ENCODE peak calls at places on chromosomes 3 and 15, in four cellular contexts. L, I, X and Q are unnamed samples.

GRCh38 chr3:138944136-138944658 is 2.7 kb downstream of the FOXL2 start:
- DNase-seq in I (no peak), L (no peak), X (no peak), Q (peak; percentile 43)

GRCh38 chr3:104360038-104360437 is 1006.7 kb upstream of the ALCAM start:
- DNase-seq in L (no peak), X (no peak), I (no peak), Q (no peak)

GRCh38 chr3:38039899-38040261 is 872 bp downstream of the DLEC1 start:
- DNase-seq in X (no peak), L (no peak), I (no peak), Q (peak; percentile 89)

GRCh38 chr3:196988241-196989029 is 19.8 kb upstream of the PIGZ start:
- DNase-seq in X (no peak), L (no peak), I (peak; percentile 56), Q (no peak)

GRCh38 chr3:22886394-22886793 is 316.7 kb upstream of the UBE2E2 start:
- DNase-seq in L (no peak), X (no peak), I (no peak), Q (no peak)

GRCh38 chr3:108117245-108117644 is 26.4 kb upstream of the CD47 start:
- DNase-seq in X (no peak), L (peak; percentile 27), I (no peak), Q (no peak)

GRCh38 chr3:150635076-150635475 is 32.0 kb downstream of the SELENOT start:
- DNase-seq in I (no peak), X (no peak), L (no peak), Q (no peak)

GRCh38 chr15:41291065-41291631 is 41.2 kb downstream of the OIP5 start:
- DNase-seq in X (no peak), L (no peak), I (no peak), Q (peak; percentile 44)

GRCh38 chr3:65729553-65729952 is 309.2 kb downstream of the MAGI1 start:
- DNase-seq in I (no peak), X (no peak), L (no peak), Q (no peak)

GRCh38 chr15:36814708-36815107 is 235.3 kb downstream of the CDIN1 start:
- DNase-seq in L (peak; percentile 38), X (no peak), I (no peak), Q (no peak)

GRCh38 chr3:43365601-43366305 is 79.4 kb downstream of the SNRK start:
- DNase-seq in L (no peak), I (no peak), X (no peak), Q (no peak)

GRCh38 chr15:47582283-47582682 is 135.0 kb upstream of the SEMA6D start:
- DNase-seq in I (no peak), L (no peak), X (no peak), Q (no peak)

GRCh38 chr3:106348142-106348690 is 479.4 kb upstream of the CBLB start:
- DNase-seq in L (no peak), X (no peak), I (no peak), Q (no peak)

GRCh38 chr15:55791576-55792400 is 48.8 kb upstream of the PRTG start:
- DNase-seq in L (peak; percentile 63), X (no peak), I (no peak), Q (peak; percentile 86)

GRCh38 chr3:63400259-63400860 is 122.3 kb downstream of the SYNPR start:
- DNase-seq in I (no peak), L (peak; percentile 20), X (no peak), Q (no peak)

GRCh38 chr3:63656791-63657190 is 4.3 kb downstream of the SNTN start:
- DNase-seq in I (no peak), L (peak; percentile 21), X (no peak), Q (no peak)

GRCh38 chr3:180072786-180073185 is 36.0 kb upstream of the PEX5L start:
- DNase-seq in X (no peak), I (no peak), L (no peak), Q (no peak)

GRCh38 chr3:187946981-187947380 is 201.7 kb upstream of the BCL6 start:
- DNase-seq in L (no peak), X (no peak), I (no peak), Q (no peak)
- H3K4me1 ChIP-seq in L (peaks cover 5% of the 10 kb centered on the region), X (peaks cover 11% of the 10 kb centered on the region), I (no peaks in the 10 kb centered on the region), Q (peaks cover 1% of the 10 kb centered on the region)

DNA sequence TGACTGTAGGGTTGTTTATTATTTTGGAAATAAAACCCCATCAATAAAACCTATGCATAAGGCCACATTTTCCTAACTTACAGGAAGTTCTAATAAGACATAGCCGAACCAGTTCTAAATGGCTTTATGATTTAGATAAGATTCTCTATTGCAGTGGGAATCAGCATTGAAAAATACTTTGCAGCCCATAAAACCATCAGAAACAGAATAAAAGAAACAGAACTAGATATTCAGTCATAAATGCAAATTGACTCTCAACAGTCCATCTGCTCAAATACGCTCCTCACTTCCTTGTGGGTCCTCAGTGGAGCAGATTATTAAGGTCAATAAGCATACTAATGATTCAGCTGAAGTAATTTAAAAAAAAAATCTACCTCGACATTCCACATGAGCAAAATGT is 8.8 kb downstream of the SATB1 start:
- DNase-seq in X (no peak), L (no peak), I (no peak), Q (no peak)
- H3K4me1 ChIP-seq in X (peaks cover 89% of the 10 kb centered on the region), L (no peaks in the 10 kb centered on the region), I (no peaks in the 10 kb centered on the region), Q (no peaks in the 10 kb centered on the region)

GRCh38 chr15:67827561-67828378 is 2.5 kb downstream of the SKOR1 start:
- DNase-seq in X (no peak), L (no peak), I (no peak), Q (peak; percentile 83)
- H3K4me1 ChIP-seq in X (peaks cover 53% of the 10 kb centered on the region), L (no peaks in the 10 kb centered on the region), I (no peaks in the 10 kb centered on the region), Q (peaks cover 48% of the 10 kb centered on the region)

DNA sequence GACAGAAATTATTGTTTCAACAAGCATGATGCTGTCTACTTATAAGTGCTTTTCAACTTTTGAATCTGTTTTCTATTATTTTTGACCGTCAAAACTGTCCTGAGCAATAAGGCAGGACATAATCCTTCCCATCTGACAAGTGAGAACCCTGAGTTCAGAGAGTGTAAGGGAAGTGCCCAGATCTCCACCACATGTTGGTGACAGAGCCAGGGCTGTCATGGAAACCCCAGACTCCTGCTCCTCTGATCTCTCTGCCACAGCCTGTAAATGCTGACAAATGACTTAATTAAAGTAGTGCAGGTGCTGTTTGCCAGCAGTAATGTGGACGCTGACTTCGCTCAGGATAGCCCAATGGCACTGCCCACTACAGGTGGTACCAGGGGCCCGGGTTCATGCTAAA is 40.3 kb downstream of the SPSB4 start:
- DNase-seq in L (no peak), X (no peak), I (no peak), Q (no peak)
- H3K4me1 ChIP-seq in L (no peaks in the 10 kb centered on the region), X (no peaks in the 10 kb centered on the region), I (no peaks in the 10 kb centered on the region), Q (no peaks in the 10 kb centered on the region)

GRCh38 chr3:126459111-126459762 is 16.5 kb downstream of the ZXDC start:
- DNase-seq in L (no peak), X (no peak), I (no peak), Q (no peak)
- H3K4me1 ChIP-seq in L (no peaks in the 10 kb centered on the region), X (no peaks in the 10 kb centered on the region), I (no peaks in the 10 kb centered on the region), Q (peaks cover 10% of the 10 kb centered on the region)

GRCh38 chr3:71088742-71089141 is 494.8 kb downstream of the FOXP1 start:
- DNase-seq in X (no peak), I (no peak), L (no peak), Q (no peak)

GRCh38 chr3:71092665-71093064 is 490.9 kb downstream of the FOXP1 start:
- DNase-seq in L (no peak), X (no peak), I (no peak), Q (no peak)

GRCh38 chr3:71089271-71089670 is 494.3 kb downstream of the FOXP1 start:
- DNase-seq in I (no peak), L (no peak), X (no peak), Q (no peak)

GRCh38 chr3:71088019-71088711 is 495.4 kb downstream of the FOXP1 start:
- DNase-seq in L (no peak), I (no peak), X (no peak), Q (no peak)

DNA sequence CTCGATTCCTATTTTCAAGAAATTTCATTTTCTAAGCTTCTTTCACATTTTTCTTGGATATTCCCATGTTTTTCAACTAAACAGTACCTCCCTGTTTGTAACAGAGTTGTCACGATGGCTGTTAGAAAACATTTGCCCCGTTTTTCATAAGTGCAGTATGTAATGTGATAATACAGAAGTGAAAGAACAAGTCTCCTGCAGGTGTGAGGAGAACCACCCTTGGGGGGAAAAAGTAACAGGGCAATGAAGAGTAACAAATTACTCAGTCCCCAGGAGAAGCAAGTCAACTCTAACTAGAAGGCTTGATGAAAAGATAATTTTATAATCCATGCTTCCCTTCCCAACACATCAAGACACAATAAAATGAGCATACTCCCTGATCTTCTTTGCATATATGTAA is 493.3 kb downstream of the FOXP1 start:
- DNase-seq in L (no peak), X (no peak), I (no peak), Q (no peak)
- H3K4me1 ChIP-seq in L (no peaks in the 10 kb centered on the region), X (peaks cover 72% of the 10 kb centered on the region), I (no peaks in the 10 kb centered on the region), Q (peaks cover 5% of the 10 kb centered on the region)

GRCh38 chr3:11381563-11381962 is 109.4 kb downstream of the ATG7 start:
- DNase-seq in X (no peak), I (no peak), L (no peak), Q (no peak)

GRCh38 chr3:11380314-11380713 is 108.1 kb downstream of the ATG7 start:
- DNase-seq in I (no peak), X (no peak), L (no peak), Q (no peak)

GRCh38 chr3:11379238-11379823 is 107.1 kb downstream of the ATG7 start:
- DNase-seq in I (peak; percentile 32), L (peak; percentile 31), X (no peak), Q (no peak)

GRCh38 chr3:11377726-11378125 is 105.5 kb downstream of the ATG7 start:
- DNase-seq in X (no peak), I (no peak), L (peak; percentile 16), Q (no peak)

DNA sequence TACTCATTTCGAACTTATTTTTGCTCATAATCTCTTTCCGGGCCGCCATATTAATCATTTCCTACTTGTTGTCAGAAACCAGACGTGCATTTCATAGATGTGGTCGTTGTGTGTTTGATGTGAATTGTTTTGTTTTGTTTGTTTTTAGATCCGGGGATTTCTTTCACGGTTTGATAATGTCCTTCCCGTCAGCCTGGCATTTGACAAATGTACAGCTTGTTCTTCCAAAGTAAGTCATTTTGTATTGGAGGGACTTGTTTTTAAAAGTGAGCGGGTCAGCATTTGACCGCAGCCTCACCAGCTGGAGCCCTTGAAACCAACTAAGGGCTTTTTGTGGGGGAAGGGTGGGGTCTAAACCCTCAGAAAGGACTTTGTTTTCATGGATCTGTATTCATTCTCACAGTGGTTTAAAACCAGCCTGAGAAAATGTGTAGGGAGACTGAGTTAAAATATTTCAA is 107.7 kb downstream of the ATG7 start:
- DNase-seq in L (no peak), X (no peak), I (no peak), Q (no peak)
- H3K4me1 ChIP-seq in L (peaks cover 18% of the 10 kb centered on the region), X (no peaks in the 10 kb centered on the region), I (no peaks in the 10 kb centered on the region), Q (peaks cover 10% of the 10 kb centered on the region)

GRCh38 chr3:194170793-194171192 is 34.8 kb downstream of the HES1 start:
- DNase-seq in I (no peak), X (no peak), L (no peak), Q (no peak)
- H3K4me1 ChIP-seq in I (no peaks in the 10 kb centered on the region), X (no peaks in the 10 kb centered on the region), L (peaks cover 4% of the 10 kb centered on the region), Q (peaks cover 15% of the 10 kb centered on the region)